ENCODE peak calls at places on chromosomes 5 and 9, in eight cellular contexts. One of them, this sample, is unnamed.
A peak's percentile ranks its signal among the peaks of the same experiment; 100 is the strongest.

GRCh38 chr5:67262202-67262601 is 65.6 kb upstream of the CD180 start:
- DNase-seq in bronchial epithelial cell: peak; percentile 54
- DNase-seq in H54: no peak
- DNase-seq in left ventricle myocardium inferior: no peak
- DNase-seq in NCI-H1436: no peak
- DNase-seq in brain microvascular endothelial cell: no peak
- DNase-seq in left colon: no peak
- DNase-seq in stimulated activated naive CD8-positive, alpha-beta T cell treated with anti-CD3 and anti-CD28 coated beads, Interleukin-15, amount 100 ng/mL, for 72 hours: no peak
- DNase-seq in this sample: no peak

GRCh38 chr9:22354699-22355384 is 91.8 kb upstream of the DMRTA1 start:
- DNase-seq in brain microvascular endothelial cell: no peak
- DNase-seq in H54: no peak
- DNase-seq in NCI-H1436: no peak
- DNase-seq in stimulated activated naive CD8-positive, alpha-beta T cell treated with anti-CD3 and anti-CD28 coated beads, Interleukin-15, amount 100 ng/mL, for 72 hours: no peak
- DNase-seq in left colon: no peak
- DNase-seq in bronchial epithelial cell: peak; percentile 11
- DNase-seq in left ventricle myocardium inferior: no peak
- DNase-seq in this sample: no peak

GRCh38 chr5:112417931-112418358 is 1.1 kb downstream of the EPB41L4A start:
- DNase-seq in bronchial epithelial cell: peak; percentile 82
- DNase-seq in brain microvascular endothelial cell: peak; percentile 30
- DNase-seq in left colon: peak; percentile 56
- DNase-seq in stimulated activated naive CD8-positive, alpha-beta T cell treated with anti-CD3 and anti-CD28 coated beads, Interleukin-15, amount 100 ng/mL, for 72 hours: peak; percentile 26
- DNase-seq in NCI-H1436: no peak
- DNase-seq in left ventricle myocardium inferior: peak; percentile 71
- DNase-seq in H54: no peak
- DNase-seq in this sample: peak; percentile 21

GRCh38 chr9:89427621-89428221 is 70.2 kb downstream of the SEMA4D start:
- DNase-seq in stimulated activated naive CD8-positive, alpha-beta T cell treated with anti-CD3 and anti-CD28 coated beads, Interleukin-15, amount 100 ng/mL, for 72 hours: peak; percentile 68
- DNase-seq in H54: peak; percentile 81
- DNase-seq in left ventricle myocardium inferior: no peak
- DNase-seq in left colon: no peak
- DNase-seq in NCI-H1436: no peak
- DNase-seq in bronchial epithelial cell: no peak
- DNase-seq in brain microvascular endothelial cell: no peak
- DNase-seq in this sample: no peak

GRCh38 chr5:172442592-172442991 is 11.7 kb downstream of the SH3PXD2B start:
- DNase-seq in NCI-H1436: no peak
- DNase-seq in left colon: no peak
- DNase-seq in left ventricle myocardium inferior: no peak
- DNase-seq in stimulated activated naive CD8-positive, alpha-beta T cell treated with anti-CD3 and anti-CD28 coated beads, Interleukin-15, amount 100 ng/mL, for 72 hours: no peak
- DNase-seq in bronchial epithelial cell: no peak
- DNase-seq in brain microvascular endothelial cell: no peak
- DNase-seq in H54: no peak
- DNase-seq in this sample: peak; percentile 63

GRCh38 chr5:65394078-65394477 is 87.6 kb downstream of the ADAMTS6 start:
- DNase-seq in NCI-H1436: no peak
- DNase-seq in bronchial epithelial cell: no peak
- DNase-seq in stimulated activated naive CD8-positive, alpha-beta T cell treated with anti-CD3 and anti-CD28 coated beads, Interleukin-15, amount 100 ng/mL, for 72 hours: no peak
- DNase-seq in H54: no peak
- DNase-seq in brain microvascular endothelial cell: peak; percentile 64
- DNase-seq in left ventricle myocardium inferior: peak; percentile 35
- DNase-seq in left colon: no peak
- DNase-seq in this sample: peak; percentile 97

GRCh38 chr9:95977366-95977765 is 101.9 kb downstream of the ERCC6L2 start:
- DNase-seq in left colon: no peak
- DNase-seq in left ventricle myocardium inferior: no peak
- DNase-seq in brain microvascular endothelial cell: no peak
- DNase-seq in H54: no peak
- DNase-seq in NCI-H1436: no peak
- DNase-seq in stimulated activated naive CD8-positive, alpha-beta T cell treated with anti-CD3 and anti-CD28 coated beads, Interleukin-15, amount 100 ng/mL, for 72 hours: no peak
- DNase-seq in bronchial epithelial cell: no peak
- DNase-seq in this sample: peak; percentile 13

GRCh38 chr5:158451983-158452710 is 593.2 kb upstream of the CLINT1 start:
- DNase-seq in brain microvascular endothelial cell: no peak
- DNase-seq in H54: no peak
- DNase-seq in left ventricle myocardium inferior: no peak
- DNase-seq in bronchial epithelial cell: no peak
- DNase-seq in left colon: no peak
- DNase-seq in NCI-H1436: no peak
- DNase-seq in stimulated activated naive CD8-positive, alpha-beta T cell treated with anti-CD3 and anti-CD28 coated beads, Interleukin-15, amount 100 ng/mL, for 72 hours: no peak
- DNase-seq in this sample: no peak

GRCh38 chr9:134059661-134060395 is 8.0 kb downstream of the BRD3 start:
- DNase-seq in brain microvascular endothelial cell: no peak
- DNase-seq in stimulated activated naive CD8-positive, alpha-beta T cell treated with anti-CD3 and anti-CD28 coated beads, Interleukin-15, amount 100 ng/mL, for 72 hours: no peak
- DNase-seq in NCI-H1436: no peak
- DNase-seq in bronchial epithelial cell: no peak
- DNase-seq in left ventricle myocardium inferior: peak; percentile 19
- DNase-seq in left colon: peak; percentile 45
- DNase-seq in H54: no peak
- DNase-seq in this sample: no peak

GRCh38 chr5:17305964-17306725 is 88.7 kb downstream of the BASP1 start:
- DNase-seq in bronchial epithelial cell: peak; percentile 87
- DNase-seq in left ventricle myocardium inferior: no peak
- DNase-seq in H54: peak; percentile 31
- DNase-seq in brain microvascular endothelial cell: peak; percentile 92
- DNase-seq in left colon: peak; percentile 59
- DNase-seq in NCI-H1436: no peak
- DNase-seq in stimulated activated naive CD8-positive, alpha-beta T cell treated with anti-CD3 and anti-CD28 coated beads, Interleukin-15, amount 100 ng/mL, for 72 hours: no peak
- DNase-seq in this sample: peak; percentile 98

GRCh38 chr9:134560654-134561053 is 80.9 kb upstream of the COL5A1 start:
- DNase-seq in bronchial epithelial cell: no peak
- DNase-seq in left ventricle myocardium inferior: no peak
- DNase-seq in stimulated activated naive CD8-positive, alpha-beta T cell treated with anti-CD3 and anti-CD28 coated beads, Interleukin-15, amount 100 ng/mL, for 72 hours: no peak
- DNase-seq in NCI-H1436: no peak
- DNase-seq in brain microvascular endothelial cell: no peak
- DNase-seq in H54: no peak
- DNase-seq in left colon: no peak
- DNase-seq in this sample: no peak

GRCh38 chr9:96044401-96044800 is 168.9 kb downstream of the ERCC6L2 start:
- DNase-seq in H54: no peak
- DNase-seq in left colon: no peak
- DNase-seq in left ventricle myocardium inferior: no peak
- DNase-seq in stimulated activated naive CD8-positive, alpha-beta T cell treated with anti-CD3 and anti-CD28 coated beads, Interleukin-15, amount 100 ng/mL, for 72 hours: no peak
- DNase-seq in bronchial epithelial cell: no peak
- DNase-seq in brain microvascular endothelial cell: no peak
- DNase-seq in NCI-H1436: no peak
- DNase-seq in this sample: no peak

GRCh38 chr5:854966-855743 is 4.4 kb upstream of the ZDHHC11 start:
- DNase-seq in NCI-H1436: no peak
- DNase-seq in left colon: no peak
- DNase-seq in left ventricle myocardium inferior: no peak
- DNase-seq in H54: no peak
- DNase-seq in bronchial epithelial cell: no peak
- DNase-seq in stimulated activated naive CD8-positive, alpha-beta T cell treated with anti-CD3 and anti-CD28 coated beads, Interleukin-15, amount 100 ng/mL, for 72 hours: no peak
- DNase-seq in brain microvascular endothelial cell: no peak
- DNase-seq in this sample: no peak

GRCh38 chr5:96067902-96068614 is 106.4 kb upstream of the ELL2 start:
- DNase-seq in brain microvascular endothelial cell: peak; percentile 97
- DNase-seq in left ventricle myocardium inferior: no peak
- DNase-seq in stimulated activated naive CD8-positive, alpha-beta T cell treated with anti-CD3 and anti-CD28 coated beads, Interleukin-15, amount 100 ng/mL, for 72 hours: no peak
- DNase-seq in NCI-H1436: no peak
- DNase-seq in H54: peak; percentile 27
- DNase-seq in bronchial epithelial cell: peak; percentile 97
- DNase-seq in left colon: no peak
- DNase-seq in this sample: peak; percentile 90

GRCh38 chr5:55694152-55694830 is 17.8 kb downstream of the SLC38A9 start:
- DNase-seq in bronchial epithelial cell: peak; percentile 37
- DNase-seq in left colon: no peak
- DNase-seq in NCI-H1436: no peak
- DNase-seq in left ventricle myocardium inferior: no peak
- DNase-seq in stimulated activated naive CD8-positive, alpha-beta T cell treated with anti-CD3 and anti-CD28 coated beads, Interleukin-15, amount 100 ng/mL, for 72 hours: no peak
- DNase-seq in brain microvascular endothelial cell: no peak
- DNase-seq in H54: no peak
- DNase-seq in this sample: peak; percentile 52

GRCh38 chr5:1747803-1748085 is 51.9 kb downstream of the MRPL36 start:
- DNase-seq in stimulated activated naive CD8-positive, alpha-beta T cell treated with anti-CD3 and anti-CD28 coated beads, Interleukin-15, amount 100 ng/mL, for 72 hours: no peak
- DNase-seq in left colon: peak; percentile 12
- DNase-seq in left ventricle myocardium inferior: no peak
- DNase-seq in H54: no peak
- DNase-seq in NCI-H1436: no peak
- DNase-seq in brain microvascular endothelial cell: no peak
- DNase-seq in bronchial epithelial cell: no peak
- DNase-seq in this sample: no peak

GRCh38 chr9:27088981-27089380 is 20.0 kb upstream of the TEK start:
- DNase-seq in left ventricle myocardium inferior: no peak
- DNase-seq in left colon: no peak
- DNase-seq in bronchial epithelial cell: no peak
- DNase-seq in brain microvascular endothelial cell: peak; percentile 66
- DNase-seq in H54: no peak
- DNase-seq in stimulated activated naive CD8-positive, alpha-beta T cell treated with anti-CD3 and anti-CD28 coated beads, Interleukin-15, amount 100 ng/mL, for 72 hours: no peak
- DNase-seq in NCI-H1436: no peak
- DNase-seq in this sample: peak; percentile 87

GRCh38 chr5:2193142-2193922 is 310.6 kb upstream of the IRX4 start:
- DNase-seq in left colon: no peak
- DNase-seq in stimulated activated naive CD8-positive, alpha-beta T cell treated with anti-CD3 and anti-CD28 coated beads, Interleukin-15, amount 100 ng/mL, for 72 hours: no peak
- DNase-seq in bronchial epithelial cell: no peak
- DNase-seq in NCI-H1436: no peak
- DNase-seq in H54: no peak
- DNase-seq in brain microvascular endothelial cell: no peak
- DNase-seq in left ventricle myocardium inferior: no peak
- DNase-seq in this sample: no peak